ENCODE peak calls at places on chromosomes 6 and 20, in eight cellular contexts. B, L, O, G, D, T, X and U are unnamed samples.

GRCh38 chr20:18840248-18840645 is 26.7 kb downstream of the SCP2D1 start:
- DNase-seq in B (no peak), L (no peak), O (no peak), G (no peak), D (no peak), T (no peak), X (no peak), U (no peak)

GRCh38 chr6:84462697-84463096 is 235.3 kb upstream of the CEP162 start:
- DNase-seq in B (no peak), L (no peak), O (no peak), G (peak; percentile 18), D (no peak), T (no peak), X (no peak), U (no peak)

GRCh38 chr20:19909696-19910095 is 107.5 kb upstream of the NAA20 start:
- DNase-seq in B (peak; percentile 34), L (no peak), O (no peak), G (no peak), D (peak; percentile 94), T (peak; percentile 10), X (no peak), U (no peak)

GRCh38 chr20:34058831-34059230 is 53.2 kb downstream of the EIF2S2 start:
- DNase-seq in B (no peak), L (no peak), O (no peak), G (no peak), D (no peak), T (no peak), X (no peak), U (no peak)

GRCh38 chr20:20452254-20452676 is 84.4 kb downstream of the INSM1 start:
- DNase-seq in B (peak; percentile 95), L (peak; percentile 11), O (peak; percentile 67), G (peak; percentile 35), D (no peak), T (peak; percentile 94), X (no peak), U (no peak)

GRCh38 chr6:81792826-81793225 is 40.3 kb upstream of the TENT5A start:
- DNase-seq in B (no peak), L (no peak), O (no peak), G (no peak), D (no peak), T (no peak), X (no peak), U (no peak)

GRCh38 chr6:119296036-119297035 is 53.2 kb downstream of the MAN1A1 start:
- DNase-seq in B (no peak), L (no peak), O (no peak), G (no peak), D (no peak), T (no peak), X (no peak), U (no peak)

GRCh38 chr6:36309900-36310299 is 26.8 kb downstream of the BNIP5 start:
- DNase-seq in B (no peak), L (no peak), O (no peak), G (no peak), D (no peak), T (no peak), X (no peak), U (no peak)

GRCh38 chr20:4559906-4560305 is 161.8 kb upstream of the PRND start:
- DNase-seq in B (no peak), L (no peak), O (no peak), G (no peak), D (no peak), T (no peak), X (no peak), U (no peak)

GRCh38 chr20:22924036-22924737 is 110.9 kb upstream of the SSTR4 start:
- DNase-seq in B (no peak), L (no peak), O (no peak), G (no peak), D (no peak), T (no peak), X (no peak), U (no peak)

GRCh38 chr6:126446187-126446696 is 106.3 kb downstream of the CENPW start:
- DNase-seq in B (no peak), L (no peak), O (no peak), G (no peak), D (no peak), T (no peak), X (no peak), U (no peak)